ENCODE peak calls at places on chromosome 17, in six cellular contexts. E, J, A, G, D and Y are unnamed samples.

GRCh38 chr17:27756467-27757371 is 43.6 kb downstream of the NOS2 start:
- DNase-seq in E (peak; percentile 51), J (no peak), A (peak; percentile 53), G (peak; percentile 62), D (peak; percentile 30), Y (peak; percentile 53)

GRCh38 chr17:31269597-31269996 is 27.4 kb downstream of the OMG start:
- DNase-seq in E (no peak), J (no peak), A (peak; percentile 83), G (peak; percentile 79), D (peak; percentile 93), Y (no peak)

GRCh38 chr17:64448665-64449512 is at the start of gene MILR1:
- DNase-seq in E (peak; percentile 92), J (no peak), A (peak; percentile 77), G (no peak), D (peak; percentile 31), Y (peak; percentile 46)

GRCh38 chr17:9768381-9768934 is 22.9 kb downstream of the DHRS7C start:
- DNase-seq in E (peak; percentile 50), J (no peak), A (no peak), G (peak; percentile 62), D (peak; percentile 33), Y (peak; percentile 59)

GRCh38 chr17:62661337-62661736 is 33.9 kb downstream of the MRC2 start:
- DNase-seq in E (no peak), J (no peak), A (no peak), G (no peak), D (no peak), Y (no peak)

GRCh38 chr17:44324092-44324570 is 492 bp downstream of the SLC25A39 start:
- DNase-seq in E (no peak), J (no peak), A (no peak), G (no peak), D (no peak), Y (no peak)

GRCh38 chr17:61594294-61594825 is 3.3 kb upstream of the NACA2 start:
- DNase-seq in E (no peak), J (no peak), A (no peak), G (no peak), D (no peak), Y (no peak)

GRCh38 chr17:55059724-55060123 is 91.2 kb downstream of the STXBP4 start:
- DNase-seq in E (no peak), J (no peak), A (no peak), G (no peak), D (no peak), Y (no peak)

GRCh38 chr17:46756061-46756735 is 62.3 kb downstream of the WNT3 start:
- DNase-seq in E (no peak), J (no peak), A (no peak), G (no peak), D (no peak), Y (no peak)

GRCh38 chr17:4565209-4566141 is 5.1 kb upstream of the GGT6 start:
- DNase-seq in E (peak; percentile 88), J (no peak), A (peak; percentile 65), G (peak; percentile 95), D (peak; percentile 70), Y (peak; percentile 73)

GRCh38 chr17:60743812-60744211 is 66.2 kb downstream of the BCAS3 start:
- DNase-seq in E (no peak), J (no peak), A (no peak), G (peak; percentile 30), D (peak; percentile 77), Y (no peak)

GRCh38 chr17:60249517-60249826 is 99.7 kb downstream of the CA4 start:
- DNase-seq in E (no peak), J (no peak), A (no peak), G (no peak), D (peak; percentile 33), Y (no peak)

GRCh38 chr17:5971969-5972368 is 98.2 kb upstream of the WSCD1 start:
- DNase-seq in E (no peak), J (no peak), A (no peak), G (no peak), D (no peak), Y (no peak)

GRCh38 chr17:67478266-67479118 is 101.4 kb downstream of the PITPNC1 start:
- DNase-seq in E (no peak), J (no peak), A (no peak), G (no peak), D (no peak), Y (no peak)

GRCh38 chr17:17511971-17512858 is 16.0 kb upstream of the RASD1 start:
- DNase-seq in E (no peak), J (peak; percentile 51), A (peak; percentile 85), G (no peak), D (peak; percentile 96), Y (no peak)

GRCh38 chr17:8386841-8387240 is 3.8 kb upstream of the RPL26 start:
- DNase-seq in E (no peak), J (no peak), A (no peak), G (no peak), D (no peak), Y (no peak)

GRCh38 chr17:28748852-28749515 is 5.2 kb downstream of the TRAF4 start:
- DNase-seq in E (no peak), J (no peak), A (no peak), G (no peak), D (no peak), Y (no peak)

DNA sequence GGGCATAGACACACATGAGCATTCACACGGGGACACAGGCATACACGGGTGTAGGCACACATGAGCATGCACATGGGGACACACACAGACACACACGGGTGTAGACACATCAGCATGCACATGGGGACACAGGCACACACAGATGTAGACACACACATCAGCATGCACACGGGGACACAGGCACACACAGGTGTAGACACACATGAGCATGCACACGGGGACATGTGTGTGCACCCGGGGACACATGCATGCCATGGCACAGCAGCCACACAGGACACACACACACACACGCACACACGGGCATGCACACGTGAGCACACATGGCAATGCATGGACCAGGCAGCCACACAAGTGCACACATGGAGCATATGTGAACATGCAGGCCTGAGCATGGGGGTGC is 5.2 kb upstream of the DCXR start:
- DNase-seq in E (no peak), J (no peak), A (no peak), G (no peak), D (no peak), Y (no peak)
- TF ChIP-seq CTCF in E (no peak), J (no peak), A (no peak), G (no peak), D (no peak), Y (no peak)

DNA sequence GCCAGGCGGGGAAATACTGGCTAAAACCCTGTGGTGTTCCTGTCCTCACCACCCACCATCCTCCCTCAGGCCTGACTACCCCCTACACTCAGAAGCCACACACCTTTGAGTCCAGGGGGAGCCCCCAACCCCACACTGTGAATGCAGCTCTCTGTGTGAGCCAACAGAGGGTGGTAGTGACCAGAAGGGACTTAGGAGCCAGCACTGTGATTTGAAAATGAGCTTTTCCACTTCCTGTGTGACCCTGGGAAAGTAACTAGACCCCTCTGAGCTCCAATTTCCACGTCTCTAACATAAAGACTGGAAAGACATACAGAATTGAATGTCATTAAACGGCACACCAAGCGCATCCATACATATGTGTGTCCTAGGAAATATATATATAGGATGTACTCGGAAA is 58.7 kb downstream of the SDK2 start:
- DNase-seq in E (peak; percentile 78), J (no peak), A (no peak), G (peak; percentile 67), D (no peak), Y (no peak)
- TF ChIP-seq CTCF in E (peak; percentile 83), J (no peak), A (no peak), G (peak; percentile 74), D (no peak), Y (peak; percentile 34)

GRCh38 chr17:57255776-57256681 is at the start of gene MSI2:
- DNase-seq in E (peak; percentile 89), J (peak; percentile 97), A (peak; percentile 69), G (peak; percentile 85), D (peak; percentile 85), Y (peak; percentile 85)
- TF ChIP-seq CTCF in E (no peak), J (peak; percentile 8), A (no peak), G (no peak), D (no peak), Y (no peak)

GRCh38 chr17:50517504-50518264 is 9.4 kb downstream of the MYCBPAP start:
- DNase-seq in E (no peak), J (no peak), A (no peak), G (no peak), D (no peak), Y (no peak)

GRCh38 chr17:50518265-50519023 is 10.2 kb downstream of the MYCBPAP start:
- DNase-seq in E (no peak), J (no peak), A (no peak), G (no peak), D (peak; percentile 37), Y (no peak)

GRCh38 chr17:50520483-50520882 is 12.1 kb upstream of the EPN3 start:
- DNase-seq in E (no peak), J (no peak), A (no peak), G (no peak), D (no peak), Y (no peak)

GRCh38 chr17:50521517-50521916 is 11.0 kb upstream of the EPN3 start:
- DNase-seq in E (no peak), J (no peak), A (no peak), G (no peak), D (no peak), Y (no peak)

DNA sequence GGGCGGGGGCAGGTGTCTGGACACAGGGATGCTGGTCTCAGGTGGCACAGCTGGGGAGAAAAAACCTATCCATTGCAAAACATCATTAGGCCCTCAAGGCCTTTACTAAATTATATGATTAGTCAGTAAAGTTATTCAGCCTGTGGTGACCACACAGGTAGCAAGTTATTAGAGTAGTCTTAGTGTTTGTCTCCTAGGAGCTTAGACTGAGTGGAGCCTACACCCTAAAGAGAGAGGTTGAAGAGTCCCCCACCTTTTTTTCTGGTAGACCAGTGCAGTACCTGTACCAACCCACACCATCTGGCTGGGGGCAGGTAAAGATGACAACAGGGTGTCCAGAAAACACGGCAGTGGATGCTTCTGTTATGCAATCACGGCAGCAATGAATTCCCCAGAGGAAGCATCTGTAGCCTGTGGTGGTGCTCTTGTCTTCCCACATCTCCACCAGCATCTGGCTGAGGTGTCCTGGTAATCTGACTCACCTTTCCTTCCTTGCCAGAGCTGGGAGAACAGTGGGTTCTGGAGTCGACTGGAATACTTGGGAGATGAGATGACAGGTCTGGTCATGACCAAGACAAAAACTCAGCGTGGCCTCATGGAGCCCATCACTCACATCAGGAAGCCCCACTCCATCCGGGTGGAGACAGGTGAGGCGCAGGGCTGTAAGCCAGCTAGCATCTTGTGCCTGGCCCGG is 11.0 kb downstream of the MYCBPAP start:
- DNase-seq in E (no peak), J (no peak), A (no peak), G (no peak), D (no peak), Y (no peak)
- TF ChIP-seq CTCF in E (no peak), J (no peak), A (no peak), G (no peak), D (no peak), Y (no peak)